ENCODE peak calls at places on chromosome 19, in ten cellular contexts. One of them, this sample, is unnamed.

GRCh38 chr19:38429055-38429810 is 3.2 kb upstream of the RASGRP4 start:
- DNase-seq in heart left ventricle: no peak
- DNase-seq in A549: no peak
- DNase-seq in transverse colon: no peak
- DNase-seq in uterus: no peak
- DNase-seq in AG04450: no peak
- DNase-seq in stomach: no peak
- DNase-seq in heart right ventricle: no peak
- DNase-seq in esophagus squamous epithelium: no peak
- DNase-seq in fibroblast of pulmonary artery: no peak
- DNase-seq in this sample: no peak

GRCh38 chr19:5038631-5039271 is 69.8 kb downstream of the KDM4B start:
- DNase-seq in heart left ventricle: no peak
- DNase-seq in A549: peak
- DNase-seq in transverse colon: no peak
- DNase-seq in uterus: no peak
- DNase-seq in AG04450: no peak
- DNase-seq in stomach: peak
- DNase-seq in heart right ventricle: no peak
- DNase-seq in esophagus squamous epithelium: no peak
- DNase-seq in fibroblast of pulmonary artery: peak
- DNase-seq in this sample: peak

GRCh38 chr19:38303517-38304351 is at the start of gene C19orf33:
- DNase-seq in heart left ventricle: no peak
- DNase-seq in A549: peak
- DNase-seq in transverse colon: peak
- DNase-seq in uterus: no peak
- DNase-seq in AG04450: no peak
- DNase-seq in stomach: peak
- DNase-seq in heart right ventricle: no peak
- DNase-seq in esophagus squamous epithelium: no peak
- DNase-seq in fibroblast of pulmonary artery: no peak
- DNase-seq in this sample: no peak

GRCh38 chr19:16603090-16603489 is 24.9 kb downstream of the MED26 start:
- DNase-seq in heart left ventricle: no peak
- DNase-seq in A549: no peak
- DNase-seq in transverse colon: no peak
- DNase-seq in uterus: no peak
- DNase-seq in AG04450: no peak
- DNase-seq in stomach: no peak
- DNase-seq in heart right ventricle: no peak
- DNase-seq in esophagus squamous epithelium: no peak
- DNase-seq in fibroblast of pulmonary artery: no peak
- DNase-seq in this sample: no peak

GRCh38 chr19:16654621-16655020 is 5.3 kb downstream of the SMIM7 start:
- DNase-seq in heart left ventricle: no peak
- DNase-seq in A549: no peak
- DNase-seq in transverse colon: no peak
- DNase-seq in uterus: no peak
- DNase-seq in AG04450: no peak
- DNase-seq in stomach: no peak
- DNase-seq in heart right ventricle: no peak
- DNase-seq in esophagus squamous epithelium: no peak
- DNase-seq in fibroblast of pulmonary artery: peak
- DNase-seq in this sample: no peak

GRCh38 chr19:7873304-7874079 is 698 bp downstream of the PRR36 start:
- DNase-seq in heart left ventricle: no peak
- DNase-seq in A549: no peak
- DNase-seq in transverse colon: no peak
- DNase-seq in uterus: no peak
- DNase-seq in AG04450: no peak
- DNase-seq in stomach: no peak
- DNase-seq in heart right ventricle: no peak
- DNase-seq in esophagus squamous epithelium: no peak
- DNase-seq in fibroblast of pulmonary artery: no peak
- DNase-seq in this sample: no peak

GRCh38 chr19:6067975-6068374 is 42.3 kb downstream of the RFX2 start:
- DNase-seq in heart left ventricle: peak
- DNase-seq in A549: no peak
- DNase-seq in transverse colon: peak
- DNase-seq in uterus: no peak
- DNase-seq in AG04450: no peak
- DNase-seq in stomach: no peak
- DNase-seq in heart right ventricle: no peak
- DNase-seq in esophagus squamous epithelium: no peak
- DNase-seq in fibroblast of pulmonary artery: no peak
- DNase-seq in this sample: no peak

GRCh38 chr19:18333680-18334079 is 6.7 kb upstream of the PGPEP1 start:
- DNase-seq in heart left ventricle: no peak
- DNase-seq in A549: no peak
- DNase-seq in transverse colon: no peak
- DNase-seq in uterus: no peak
- DNase-seq in AG04450: no peak
- DNase-seq in stomach: no peak
- DNase-seq in heart right ventricle: no peak
- DNase-seq in esophagus squamous epithelium: no peak
- DNase-seq in fibroblast of pulmonary artery: no peak
- DNase-seq in this sample: no peak

DNA sequence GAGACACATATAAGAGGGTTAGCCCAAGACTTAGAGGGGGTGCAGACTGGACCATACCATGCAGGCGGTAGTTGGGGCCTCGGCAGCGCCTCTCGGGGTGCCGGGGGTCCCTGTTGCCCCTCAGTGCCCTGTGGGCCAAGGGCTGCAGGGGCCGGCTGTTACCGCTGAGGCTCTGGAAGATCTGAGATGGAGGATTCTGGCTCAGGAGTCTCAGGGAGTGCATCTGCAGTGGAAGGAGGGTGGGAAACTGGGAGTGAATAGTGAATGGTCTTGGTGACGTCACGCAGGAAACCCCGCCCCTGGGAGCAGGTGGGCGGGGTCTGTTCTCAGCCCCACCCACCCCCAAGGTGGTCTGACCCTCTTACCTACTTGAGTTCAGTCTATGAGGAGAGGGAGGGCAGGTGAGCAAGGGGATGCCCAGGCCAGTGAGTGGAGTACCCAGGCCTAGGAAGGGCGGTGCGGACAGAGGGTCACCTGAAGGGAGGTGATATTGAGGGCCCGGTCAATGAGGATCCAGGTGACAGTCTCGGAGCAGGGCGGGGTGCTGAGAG is 1.7 kb upstream of the DBP start:
- DNase-seq in heart left ventricle: peak
- DNase-seq in A549: no peak
- DNase-seq in transverse colon: peak
- DNase-seq in uterus: peak
- DNase-seq in AG04450: no peak
- DNase-seq in stomach: no peak
- DNase-seq in heart right ventricle: no peak
- DNase-seq in esophagus squamous epithelium: no peak
- DNase-seq in fibroblast of pulmonary artery: no peak
- DNase-seq in this sample: no peak
- H3K4me3 ChIP-seq in heart left ventricle: no peak
- H3K4me3 ChIP-seq in A549: no peak
- H3K4me3 ChIP-seq in transverse colon: no peak
- H3K4me3 ChIP-seq in uterus: no peak
- H3K4me3 ChIP-seq in AG04450: no peak
- H3K4me3 ChIP-seq in stomach: no peak
- H3K4me3 ChIP-seq in heart right ventricle: peak
- H3K4me3 ChIP-seq in esophagus squamous epithelium: no peak
- H3K4me3 ChIP-seq in fibroblast of pulmonary artery: no peak
- H3K4me3 ChIP-seq in this sample: no peak

GRCh38 chr19:29761575-29762225 is 46.6 kb upstream of the C19orf12 start:
- DNase-seq in heart left ventricle: no peak
- DNase-seq in A549: no peak
- DNase-seq in transverse colon: peak
- DNase-seq in uterus: no peak
- DNase-seq in AG04450: no peak
- DNase-seq in stomach: no peak
- DNase-seq in heart right ventricle: no peak
- DNase-seq in esophagus squamous epithelium: no peak
- DNase-seq in fibroblast of pulmonary artery: no peak
- DNase-seq in this sample: no peak

GRCh38 chr19:29757551-29757950 is 42.5 kb upstream of the C19orf12 start:
- DNase-seq in heart left ventricle: no peak
- DNase-seq in A549: no peak
- DNase-seq in transverse colon: no peak
- DNase-seq in uterus: no peak
- DNase-seq in AG04450: no peak
- DNase-seq in stomach: no peak
- DNase-seq in heart right ventricle: no peak
- DNase-seq in esophagus squamous epithelium: no peak
- DNase-seq in fibroblast of pulmonary artery: no peak
- DNase-seq in this sample: no peak

GRCh38 chr19:29758863-29759262 is 43.8 kb upstream of the C19orf12 start:
- DNase-seq in heart left ventricle: no peak
- DNase-seq in A549: no peak
- DNase-seq in transverse colon: no peak
- DNase-seq in uterus: no peak
- DNase-seq in AG04450: no peak
- DNase-seq in stomach: no peak
- DNase-seq in heart right ventricle: no peak
- DNase-seq in esophagus squamous epithelium: no peak
- DNase-seq in fibroblast of pulmonary artery: no peak
- DNase-seq in this sample: no peak

GRCh38 chr19:29759359-29759758 is 44.3 kb upstream of the C19orf12 start:
- DNase-seq in heart left ventricle: no peak
- DNase-seq in A549: no peak
- DNase-seq in transverse colon: no peak
- DNase-seq in uterus: no peak
- DNase-seq in AG04450: no peak
- DNase-seq in stomach: no peak
- DNase-seq in heart right ventricle: no peak
- DNase-seq in esophagus squamous epithelium: no peak
- DNase-seq in fibroblast of pulmonary artery: no peak
- DNase-seq in this sample: no peak

DNA sequence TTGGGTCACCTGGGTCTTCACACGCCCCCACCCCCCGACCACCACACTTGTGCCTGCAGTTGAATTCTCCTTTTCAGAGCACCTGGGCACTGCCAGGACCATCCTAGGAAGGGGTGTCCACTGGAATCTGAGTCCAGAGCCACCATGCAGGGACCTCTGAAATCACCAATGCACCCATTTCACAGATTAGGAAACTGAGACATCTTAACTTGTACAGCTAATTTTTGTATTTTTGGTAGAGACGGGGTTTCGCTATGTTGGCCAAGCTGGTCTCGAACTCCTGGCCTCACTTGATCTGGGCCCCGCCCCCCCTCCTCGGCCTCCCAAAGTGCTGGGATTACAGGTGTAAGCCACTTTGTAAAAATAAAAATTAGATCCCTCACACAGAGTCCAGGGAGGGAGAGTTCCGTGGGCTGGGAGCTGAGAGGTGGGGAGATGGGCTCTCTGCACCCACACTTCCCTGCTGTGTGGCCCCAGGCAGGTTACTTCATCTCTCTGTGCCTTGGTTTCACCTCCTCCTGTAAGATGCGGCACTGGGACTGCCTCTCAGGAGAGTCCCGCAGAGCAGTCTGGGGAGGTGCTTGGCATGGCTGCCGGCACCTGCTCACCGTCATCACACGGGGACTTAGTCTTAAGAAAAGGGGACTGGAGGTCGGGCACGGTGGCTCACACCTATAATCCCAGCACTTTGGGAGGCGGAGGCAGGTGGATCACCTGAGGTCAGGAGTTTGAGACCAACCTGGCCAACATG is 45.9 kb upstream of the C19orf12 start:
- DNase-seq in heart left ventricle: no peak
- DNase-seq in A549: no peak
- DNase-seq in transverse colon: peak
- DNase-seq in uterus: no peak
- DNase-seq in AG04450: no peak
- DNase-seq in stomach: no peak
- DNase-seq in heart right ventricle: no peak
- DNase-seq in esophagus squamous epithelium: no peak
- DNase-seq in fibroblast of pulmonary artery: no peak
- DNase-seq in this sample: no peak
- H3K4me3 ChIP-seq in heart left ventricle: no peak
- H3K4me3 ChIP-seq in A549: no peak
- H3K4me3 ChIP-seq in transverse colon: peak
- H3K4me3 ChIP-seq in uterus: no peak
- H3K4me3 ChIP-seq in AG04450: no peak
- H3K4me3 ChIP-seq in stomach: no peak
- H3K4me3 ChIP-seq in heart right ventricle: no peak
- H3K4me3 ChIP-seq in esophagus squamous epithelium: no peak
- H3K4me3 ChIP-seq in fibroblast of pulmonary artery: no peak
- H3K4me3 ChIP-seq in this sample: no peak

DNA sequence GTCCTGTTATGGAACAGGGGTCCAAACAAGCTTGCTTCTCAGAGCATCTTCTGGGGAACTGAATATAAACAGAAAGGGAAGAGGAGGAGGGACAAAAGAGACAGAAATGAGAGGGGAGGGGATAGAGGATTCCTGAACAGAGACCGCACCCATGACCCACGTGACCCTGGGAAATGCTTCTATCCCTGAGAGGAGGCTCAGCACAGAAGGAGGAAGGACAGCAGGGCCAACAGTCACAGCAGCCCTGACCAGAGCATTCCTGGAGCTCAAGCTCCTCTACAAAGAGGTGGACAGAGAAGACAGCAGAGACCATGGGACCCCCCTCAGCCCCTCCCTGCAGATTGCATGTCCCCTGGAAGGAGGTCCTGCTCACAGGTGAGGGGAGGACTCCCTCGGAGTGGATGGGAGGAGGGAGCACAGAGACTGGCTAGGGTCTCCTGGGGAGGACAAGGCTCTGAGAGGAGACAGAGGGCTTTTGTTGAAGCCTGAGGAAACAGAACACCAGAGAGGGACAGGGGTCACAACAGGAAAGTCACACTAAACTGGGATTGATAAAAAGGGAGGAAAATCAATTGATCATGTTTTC is at the start of gene CEACAM6:
- DNase-seq in heart left ventricle: no peak
- DNase-seq in A549: no peak
- DNase-seq in transverse colon: peak
- DNase-seq in uterus: no peak
- DNase-seq in AG04450: no peak
- DNase-seq in stomach: no peak
- DNase-seq in heart right ventricle: no peak
- DNase-seq in esophagus squamous epithelium: no peak
- DNase-seq in fibroblast of pulmonary artery: no peak
- DNase-seq in this sample: no peak
- H3K4me3 ChIP-seq in heart left ventricle: no peak
- H3K4me3 ChIP-seq in A549: no peak
- H3K4me3 ChIP-seq in transverse colon: no peak
- H3K4me3 ChIP-seq in uterus: no peak
- H3K4me3 ChIP-seq in AG04450: no peak
- H3K4me3 ChIP-seq in stomach: no peak
- H3K4me3 ChIP-seq in heart right ventricle: no peak
- H3K4me3 ChIP-seq in esophagus squamous epithelium: no peak
- H3K4me3 ChIP-seq in fibroblast of pulmonary artery: no peak
- H3K4me3 ChIP-seq in this sample: no peak

GRCh38 chr19:47766670-47767069 is 11.8 kb upstream of the SELENOW start:
- DNase-seq in heart left ventricle: no peak
- DNase-seq in A549: no peak
- DNase-seq in transverse colon: no peak
- DNase-seq in uterus: no peak
- DNase-seq in AG04450: no peak
- DNase-seq in stomach: no peak
- DNase-seq in heart right ventricle: no peak
- DNase-seq in esophagus squamous epithelium: no peak
- DNase-seq in fibroblast of pulmonary artery: no peak
- DNase-seq in this sample: no peak

GRCh38 chr19:47766359-47766620 is 12.2 kb upstream of the SELENOW start:
- DNase-seq in heart left ventricle: no peak
- DNase-seq in A549: no peak
- DNase-seq in transverse colon: no peak
- DNase-seq in uterus: no peak
- DNase-seq in AG04450: no peak
- DNase-seq in stomach: no peak
- DNase-seq in heart right ventricle: no peak
- DNase-seq in esophagus squamous epithelium: no peak
- DNase-seq in fibroblast of pulmonary artery: no peak
- DNase-seq in this sample: no peak

GRCh38 chr19:47768604-47769003 is 9.9 kb upstream of the SELENOW start:
- DNase-seq in heart left ventricle: no peak
- DNase-seq in A549: peak
- DNase-seq in transverse colon: no peak
- DNase-seq in uterus: no peak
- DNase-seq in AG04450: no peak
- DNase-seq in stomach: no peak
- DNase-seq in heart right ventricle: no peak
- DNase-seq in esophagus squamous epithelium: no peak
- DNase-seq in fibroblast of pulmonary artery: no peak
- DNase-seq in this sample: no peak

GRCh38 chr19:47767349-47767748 is 11.2 kb upstream of the SELENOW start:
- DNase-seq in heart left ventricle: no peak
- DNase-seq in A549: no peak
- DNase-seq in transverse colon: no peak
- DNase-seq in uterus: no peak
- DNase-seq in AG04450: no peak
- DNase-seq in stomach: no peak
- DNase-seq in heart right ventricle: no peak
- DNase-seq in esophagus squamous epithelium: no peak
- DNase-seq in fibroblast of pulmonary artery: no peak
- DNase-seq in this sample: no peak

DNA sequence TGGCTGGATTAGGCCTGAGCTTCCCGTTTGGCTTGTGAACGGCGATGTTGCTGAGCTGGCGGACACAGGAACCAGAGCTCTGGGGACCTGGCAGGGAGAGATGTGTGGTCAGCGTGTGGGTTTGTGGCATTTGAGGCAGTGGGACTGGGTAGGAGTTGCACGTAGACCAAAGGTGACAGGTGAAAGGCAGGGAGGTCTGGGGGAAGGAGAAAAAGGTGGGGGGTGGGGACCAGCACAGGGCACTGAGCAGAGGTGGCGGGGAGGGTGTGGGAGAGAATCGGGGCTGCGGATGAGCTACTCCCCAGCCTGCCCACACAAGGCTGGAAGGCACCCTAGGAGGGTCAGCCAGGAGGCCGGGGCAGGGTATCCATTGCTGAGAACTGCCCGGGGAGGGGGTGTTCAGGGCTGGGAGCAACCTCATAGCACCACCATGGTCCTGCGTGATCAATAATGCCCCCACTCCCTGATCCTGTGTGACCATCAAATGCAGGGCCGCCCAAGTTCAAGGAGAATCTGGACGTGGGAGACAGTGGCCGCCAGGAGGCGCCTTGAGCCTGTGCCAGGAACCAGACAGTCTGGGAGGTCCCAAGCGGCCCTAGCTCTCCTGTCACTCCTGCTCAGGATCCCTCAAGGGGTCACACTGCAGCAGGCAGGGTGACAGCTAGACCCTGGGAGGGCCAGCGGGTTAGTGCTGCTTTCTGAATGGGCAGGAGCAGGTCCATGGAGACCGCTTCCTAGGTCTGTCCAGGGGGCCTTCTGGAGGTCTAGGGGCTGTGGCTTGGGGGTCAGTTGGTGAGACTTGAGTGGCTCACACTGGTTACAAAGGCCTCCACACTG is 12.8 kb upstream of the SELENOW start:
- DNase-seq in heart left ventricle: peak
- DNase-seq in A549: peak
- DNase-seq in transverse colon: peak
- DNase-seq in uterus: peak
- DNase-seq in AG04450: no peak
- DNase-seq in stomach: peak
- DNase-seq in heart right ventricle: peak
- DNase-seq in esophagus squamous epithelium: no peak
- DNase-seq in fibroblast of pulmonary artery: peak
- DNase-seq in this sample: peak
- H3K4me3 ChIP-seq in heart left ventricle: no peak
- H3K4me3 ChIP-seq in A549: no peak
- H3K4me3 ChIP-seq in transverse colon: no peak
- H3K4me3 ChIP-seq in uterus: no peak
- H3K4me3 ChIP-seq in AG04450: no peak
- H3K4me3 ChIP-seq in stomach: no peak
- H3K4me3 ChIP-seq in heart right ventricle: no peak
- H3K4me3 ChIP-seq in esophagus squamous epithelium: no peak
- H3K4me3 ChIP-seq in fibroblast of pulmonary artery: no peak
- H3K4me3 ChIP-seq in this sample: no peak

This sample was measured in AG10803.